ENCODE peak calls at places on chromosomes 2 and 18, in eight cellular contexts. K is PC-9, D is A549, W is nephron progenitor cell, Y is HFFc6, O is heart right ventricle, G is HepG2, F is dorsolateral prefrontal cortex. E is an unnamed sample.
A peak's percentile ranks its signal among the peaks of the same experiment; 100 is the strongest.

GRCh38 chr18:4040391-4041172 is 414.5 kb downstream of the DLGAP1 start:
- DNase-seq in K (no peak), D (no peak), W (no peak), Y (no peak), O (no peak), G (no peak), F (no peak), E (no peak)

GRCh38 chr2:215269397-215270117 is 42.3 kb upstream of the ATIC start:
- DNase-seq in K (peak; percentile 77), D (peak; percentile 18), W (peak; percentile 69), Y (peak; percentile 62), O (peak; percentile 64), G (peak; percentile 85), F (no peak), E (peak; percentile 91)

GRCh38 chr2:240819404-240820013 is 510 bp downstream of the KIF1A start:
- DNase-seq in K (no peak), D (no peak), W (peak; percentile 60), Y (no peak), O (no peak), G (no peak), F (no peak), E (no peak)

GRCh38 chr2:62467475-62468321 is 38.3 kb downstream of the TMEM17 start:
- DNase-seq in K (no peak), D (peak; percentile 25), W (no peak), Y (no peak), O (no peak), G (peak; percentile 71), F (no peak), E (peak; percentile 16)

GRCh38 chr2:216426938-216427337 is 14.7 kb downstream of the SMARCAL1 start:
- DNase-seq in K (no peak), D (no peak), W (no peak), Y (peak; percentile 88), O (no peak), G (no peak), F (no peak), E (peak; percentile 56)

GRCh38 chr2:241009601-241010530 is 11.4 kb downstream of the SNED1 start:
- DNase-seq in K (peak; percentile 76), D (no peak), W (peak; percentile 60), Y (peak; percentile 54), O (no peak), G (no peak), F (peak; percentile 44), E (peak; percentile 80)

GRCh38 chr2:62741954-62742722 is 36.6 kb downstream of the EHBP1 start:
- DNase-seq in K (no peak), D (no peak), W (no peak), Y (peak; percentile 41), O (no peak), G (no peak), F (no peak), E (no peak)

GRCh38 chr18:36189486-36189885 is 2.2 kb downstream of the MOCOS start:
- DNase-seq in K (peak; percentile 62), D (no peak), W (no peak), Y (no peak), O (no peak), G (no peak), F (no peak), E (no peak)

GRCh38 chr2:124683536-124684407 is 658.7 kb downstream of the CNTNAP5 start:
- DNase-seq in K (no peak), D (no peak), W (no peak), Y (no peak), O (no peak), G (no peak), F (no peak), E (no peak)

GRCh38 chr18:22203035-22203434 is 33.6 kb downstream of the GATA6 start:
- DNase-seq in K (no peak), D (no peak), W (no peak), Y (no peak), O (no peak), G (no peak), F (no peak), E (no peak)

GRCh38 chr2:237687666-237688065 is 60.3 kb downstream of the LRRFIP1 start:
- DNase-seq in K (peak; percentile 99), D (no peak), W (no peak), Y (peak; percentile 100), O (peak; percentile 87), G (peak; percentile 90), F (no peak), E (peak; percentile 99)

GRCh38 chr2:237688081-237688480 is 60.7 kb downstream of the LRRFIP1 start:
- DNase-seq in K (no peak), D (no peak), W (no peak), Y (no peak), O (no peak), G (no peak), F (no peak), E (no peak)

GRCh38 chr2:237682901-237683670 is 55.7 kb downstream of the LRRFIP1 start:
- DNase-seq in K (peak; percentile 94), D (no peak), W (no peak), Y (no peak), O (no peak), G (peak; percentile 46), F (no peak), E (no peak)

GRCh38 chr2:237686659-237687136 is 59.3 kb downstream of the LRRFIP1 start:
- DNase-seq in K (no peak), D (no peak), W (no peak), Y (no peak), O (no peak), G (peak; percentile 35), F (no peak), E (no peak)

GRCh38 chr2:237685408-237685807 is 58.0 kb downstream of the LRRFIP1 start:
- DNase-seq in K (no peak), D (no peak), W (no peak), Y (peak; percentile 37), O (no peak), G (peak; percentile 66), F (no peak), E (peak; percentile 53)
- TF ChIP-seq CTCF in K (peak; percentile 29), D (peak; percentile 34), W (no peak), Y (peak; percentile 73), O (peak; percentile 19), G (peak; percentile 80), F (no peak), E (peak; percentile 61)

GRCh38 chr2:24616606-24617005 is 125.6 kb downstream of the NCOA1 start:
- DNase-seq in K (no peak), D (no peak), W (no peak), Y (no peak), O (no peak), G (no peak), F (no peak), E (peak; percentile 76)

GRCh38 chr2:24611626-24612025 is 120.6 kb downstream of the NCOA1 start:
- DNase-seq in K (no peak), D (no peak), W (no peak), Y (no peak), O (no peak), G (no peak), F (no peak), E (no peak)

GRCh38 chr2:24617431-24617830 is 126.4 kb downstream of the NCOA1 start:
- DNase-seq in K (no peak), D (no peak), W (no peak), Y (no peak), O (no peak), G (no peak), F (no peak), E (peak; percentile 52)

DNA sequence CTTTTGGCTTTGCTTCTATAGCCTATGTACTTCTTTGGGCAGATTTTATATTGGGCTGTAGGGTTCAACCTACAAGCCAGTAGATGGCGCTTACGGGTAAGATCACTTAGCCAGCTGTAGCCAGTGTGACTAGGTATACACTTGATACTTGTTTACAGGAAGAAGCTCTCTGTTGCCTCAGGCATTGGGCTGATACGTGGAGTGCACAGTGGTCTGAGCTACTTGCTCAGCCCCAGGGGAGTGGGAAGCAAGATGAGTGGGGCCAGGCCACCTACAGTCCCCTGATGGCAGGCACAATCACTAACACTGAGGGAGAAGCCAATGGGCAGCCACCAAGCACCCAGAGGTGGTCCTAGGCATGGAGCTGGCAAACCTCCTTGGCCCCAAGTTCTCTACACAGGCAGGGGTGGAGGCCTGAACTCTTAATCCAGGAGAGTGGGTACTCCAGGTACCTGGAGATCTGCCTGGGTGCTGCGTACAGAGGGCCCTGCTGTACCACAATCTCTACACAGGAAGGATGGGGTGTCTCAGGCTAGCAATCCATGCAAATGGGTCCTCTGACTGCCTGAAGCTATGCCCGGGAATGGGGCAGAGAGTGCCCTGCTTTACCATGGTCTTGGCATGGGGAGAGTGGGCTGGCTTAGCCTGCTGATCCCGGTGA is 122.2 kb downstream of the NCOA1 start:
- DNase-seq in K (peak; percentile 42), D (no peak), W (no peak), Y (peak; percentile 75), O (no peak), G (peak; percentile 54), F (no peak), E (peak; percentile 80)
- TF ChIP-seq CTCF in K (peak; percentile 57), D (peak; percentile 14), W (no peak), Y (peak; percentile 81), O (no peak), G (peak; percentile 71), F (no peak), E (peak; percentile 73)

DNA sequence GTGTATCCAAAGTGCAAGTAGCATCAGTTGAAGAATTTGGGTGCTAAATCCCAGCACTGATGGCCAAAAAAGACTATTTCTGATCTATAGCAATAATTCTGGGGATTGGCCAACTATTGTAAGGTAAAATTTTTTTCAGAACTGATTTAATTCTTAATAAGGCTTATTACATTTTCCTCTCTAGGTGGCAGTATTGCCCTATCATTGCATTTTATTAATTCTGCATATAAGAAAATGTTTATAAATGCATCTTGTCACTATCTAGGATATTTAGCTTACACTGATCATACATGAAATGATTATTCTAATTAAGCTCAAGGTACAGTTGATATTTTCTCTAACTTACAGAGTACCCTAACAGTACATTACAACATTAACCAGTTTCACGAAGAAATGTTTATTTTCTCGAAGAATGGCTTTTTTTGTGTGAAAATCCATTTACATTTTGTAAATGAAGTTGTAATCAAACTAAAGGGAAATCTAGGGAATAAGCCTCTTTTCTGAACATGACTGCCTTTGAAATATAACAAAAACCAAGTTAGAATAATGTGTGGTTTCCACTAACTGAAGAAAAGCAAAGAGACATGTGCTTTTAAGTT is 11.0 kb downstream of the TTN start:
- DNase-seq in K (peak; percentile 65), D (peak; percentile 10), W (no peak), Y (peak; percentile 30), O (no peak), G (peak; percentile 10), F (no peak), E (peak; percentile 52)
- TF ChIP-seq CTCF in K (peak; percentile 97), D (peak; percentile 61), W (peak; percentile 52), Y (peak; percentile 89), O (peak; percentile 66), G (peak; percentile 22), F (peak; percentile 74), E (peak; percentile 40)

DNA sequence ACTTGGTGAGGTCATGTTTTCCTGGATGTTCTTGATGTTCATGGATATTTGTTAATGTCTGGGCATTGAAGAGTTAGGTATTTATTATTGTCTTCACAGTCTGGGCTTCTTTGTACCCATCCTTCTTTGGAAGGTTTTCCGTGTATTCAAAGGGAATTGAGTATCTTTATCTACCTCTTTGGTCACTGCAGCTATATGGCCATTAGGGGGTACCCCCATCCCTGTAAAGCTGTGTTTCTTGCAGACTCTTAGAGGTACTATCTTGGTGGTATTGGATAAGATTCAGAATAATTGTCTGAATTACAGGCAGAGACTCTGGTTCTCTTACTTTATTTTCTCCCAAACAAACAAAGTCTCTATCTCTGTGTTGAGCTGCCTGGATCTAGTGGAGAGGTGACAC is 401.6 kb upstream of the FSIP2 start:
- DNase-seq in K (no peak), D (no peak), W (no peak), Y (no peak), O (no peak), G (no peak), F (no peak), E (no peak)
- TF ChIP-seq CTCF in K (no peak), D (no peak), W (peak; percentile 10), Y (no peak), O (no peak), G (peak; percentile 9), F (no peak), E (no peak)